ENCODE peak calls at places on chromosome 9, in five cellular contexts. O is posterior vena cava, A is NCI-H748 treated with DMSO at 0.1 percent for 48 hours, B is NT2/D1, C is left ventricle myocardium inferior. R is an unnamed sample.

GRCh38 chr9:2120926-2121689 is 106.0 kb downstream of the SMARCA2 start:
- DNase-seq in B (no peak), C (no peak), O (no peak), A (no peak), R (no peak)

GRCh38 chr9:18982246-18982589 is 50.8 kb downstream of the SAXO1 start:
- DNase-seq in A (no peak), C (no peak), O (no peak), B (no peak), R (no peak)

GRCh38 chr9:85178486-85178885 is 509.0 kb downstream of the NTRK2 start:
- DNase-seq in C (no peak), A (peak), O (no peak), B (no peak), R (no peak)

GRCh38 chr9:92962846-92963245 is 15.5 kb downstream of the FGD3 start:
- DNase-seq in B (no peak), O (no peak), C (no peak), A (no peak), R (no peak)

GRCh38 chr9:103037508-103038477 is 42.7 kb downstream of the CYLC2 start:
- DNase-seq in A (no peak), B (no peak), O (no peak), C (peak), R (no peak)

GRCh38 chr9:86239053-86239770 is 20.2 kb downstream of the C9orf153 start:
- DNase-seq in A (no peak), C (no peak), O (no peak), B (no peak), R (no peak)

GRCh38 chr9:23324511-23324910 is 501.5 kb downstream of the ELAVL2 start:
- DNase-seq in O (no peak), C (no peak), B (peak), A (no peak), R (no peak)

GRCh38 chr9:74369844-74370243 is 127.3 kb upstream of the RORB start:
- DNase-seq in B (no peak), C (no peak), O (no peak), A (no peak), R (no peak)

GRCh38 chr9:114114364-114114763 is 15.3 kb upstream of the KIF12 start:
- DNase-seq in C (no peak), O (no peak), B (no peak), A (no peak), R (no peak)

GRCh38 chr9:112140936-112141335 is 34.2 kb downstream of the SUSD1 start:
- DNase-seq in C (no peak), A (no peak), O (no peak), B (no peak), R (no peak)

GRCh38 chr9:111158375-111158774 is 120.1 kb upstream of the LPAR1 start:
- DNase-seq in A (no peak), B (no peak), O (no peak), C (no peak), R (no peak)